ENCODE peak calls at places on chromosomes 5 and 9, in ten cellular contexts. T, N, M, O, I, X, H, C, G and R are unnamed samples.

GRCh38 chr9:7844283-7844682 is 44.7 kb upstream of the DMAC1 start:
- DNase-seq in T (no peak), C (peak), X (no peak), G (no peak), H (peak), I (no peak), N (peak), O (no peak), M (no peak), R (peak)

GRCh38 chr5:55836191-55836590 is 15.0 kb upstream of the IL31RA start:
- DNase-seq in H (no peak), M (no peak), G (no peak), I (no peak), O (no peak), X (no peak), N (no peak), T (no peak), C (no peak), R (no peak)

GRCh38 chr9:68804911-68805889 is 100.2 kb downstream of the PIP5K1B start:
- DNase-seq in O (peak), G (no peak), X (peak), T (no peak), N (no peak), H (no peak), C (no peak), I (no peak), M (no peak), R (no peak)

GRCh38 chr5:62093981-62094380 is 212.0 kb upstream of the KIF2A start:
- DNase-seq in C (no peak), H (peak), O (no peak), I (no peak), G (no peak), T (peak), X (no peak), M (peak), N (no peak), R (no peak)

GRCh38 chr9:112361602-112362001 is 18.3 kb upstream of the HSDL2 start:
- DNase-seq in N (peak), I (no peak), H (peak), T (no peak), G (no peak), M (peak), O (no peak), C (peak), X (no peak), R (no peak)

GRCh38 chr5:57494104-57495098 is 11.8 kb upstream of the ACTBL2 start:
- DNase-seq in O (peak), N (peak), G (peak), M (peak), H (no peak), C (no peak), X (no peak), T (no peak), I (no peak), R (peak)

GRCh38 chr5:141637693-141638419 is 1.1 kb downstream of the RELL2 start:
- DNase-seq in N (peak), H (peak), T (peak), G (peak), M (peak), I (peak), X (peak), O (peak), C (peak), R (no peak)

GRCh38 chr5:106311230-106311629 is 1359.5 kb downstream of the EFNA5 start:
- DNase-seq in C (no peak), X (no peak), H (no peak), M (no peak), N (no peak), T (no peak), G (no peak), I (no peak), O (no peak), R (no peak)

GRCh38 chr5:124602925-124603650 is 143.4 kb downstream of the ZNF608 start:
- DNase-seq in O (no peak), H (peak), X (no peak), T (no peak), N (no peak), I (no peak), G (no peak), M (no peak), C (no peak), R (no peak)

GRCh38 chr9:78575041-78575440 is 278.1 kb downstream of the PSAT1 start:
- DNase-seq in T (no peak), H (no peak), G (no peak), N (no peak), X (no peak), I (no peak), O (no peak), C (no peak), M (no peak), R (no peak)

GRCh38 chr9:76341616-76342015 is 52.6 kb downstream of the RFK start:
- DNase-seq in G (no peak), X (no peak), O (no peak), I (no peak), N (no peak), H (no peak), T (no peak), C (no peak), M (no peak), R (no peak)

GRCh38 chr9:99253772-99254431 is 31.8 kb downstream of the SEC61B start:
- DNase-seq in T (no peak), N (no peak), I (peak), X (no peak), O (no peak), H (no peak), G (peak), C (peak), M (no peak), R (no peak)

GRCh38 chr5:139061274-139061673 is 136.9 kb downstream of the SIL1 start:
- DNase-seq in O (peak), T (peak), I (no peak), X (peak), C (no peak), N (no peak), M (peak), H (no peak), G (no peak), R (no peak)

GRCh38 chr5:38650540-38651275 is 94.3 kb upstream of the LIFR start:
- DNase-seq in C (no peak), O (no peak), M (no peak), I (no peak), T (no peak), N (peak), X (no peak), H (no peak), G (no peak), R (no peak)

GRCh38 chr5:56876325-56876724 is 33.1 kb upstream of the SETD9 start:
- DNase-seq in C (no peak), N (no peak), G (no peak), T (no peak), X (no peak), O (no peak), M (no peak), H (no peak), I (no peak), R (no peak)

GRCh38 chr5:1390861-1391600 is 46.1 kb upstream of the CLPTM1L start:
- DNase-seq in T (no peak), G (no peak), O (no peak), X (no peak), C (no peak), N (no peak), M (no peak), I (no peak), H (no peak), R (no peak)

GRCh38 chr5:57327934-57328333 is 154.1 kb downstream of the GPBP1 start:
- DNase-seq in I (no peak), G (no peak), X (no peak), M (no peak), O (no peak), T (no peak), N (no peak), H (no peak), C (no peak), R (no peak)

GRCh38 chr9:9998491-9999287 is 614.1 kb downstream of the PTPRD start:
- DNase-seq in N (peak), C (no peak), M (no peak), X (no peak), H (peak), T (no peak), O (no peak), I (no peak), G (no peak), R (peak)

GRCh38 chr9:87667164-87667738 is 58.7 kb upstream of the CTSL start:
- DNase-seq in H (peak), T (peak), M (no peak), X (no peak), I (no peak), N (peak), G (no peak), C (no peak), O (no peak), R (no peak)

GRCh38 chr9:106111039-106111740 is 416.8 kb downstream of the TMEM38B start:
- DNase-seq in O (no peak), T (no peak), G (no peak), X (no peak), N (no peak), I (no peak), H (no peak), C (no peak), M (no peak), R (no peak)

GRCh38 chr5:55429221-55429620 is 105.5 kb downstream of the PLPP1 start:
- DNase-seq in H (no peak), G (no peak), O (no peak), M (no peak), N (no peak), T (no peak), X (no peak), C (no peak), I (no peak), R (no peak)

GRCh38 chr9:88256216-88256615 is 117.9 kb upstream of the SPATA31C2 start:
- DNase-seq in G (no peak), I (no peak), T (no peak), M (no peak), X (no peak), H (no peak), O (no peak), N (no peak), C (no peak), R (no peak)